ENCODE peak calls at places on chromosomes 16 and 17, in eight cellular contexts. S is suprapubic skin; Q is neural crest cell; T is fibroblast of mammary gland; M is CD8-positive, alpha-beta T cell; H is nephron progenitor cell; I is fibroblast of lung; G is A549. R is an unnamed sample.

GRCh38 chr17:16419074-16419928 is 3.9 kb downstream of the TRPV2 start:
- DNase-seq in S (peak; percentile 65), Q (no peak), T (peak; percentile 95), M (peak; percentile 63), H (no peak), I (peak; percentile 93), G (peak; percentile 84), R (peak; percentile 83)

GRCh38 chr17:47776330-47777197 is 43.5 kb downstream of the TBX21 start:
- DNase-seq in S (no peak), Q (peak; percentile 20), T (peak; percentile 68), M (peak; percentile 24), H (peak; percentile 25), I (peak; percentile 24), G (peak; percentile 78), R (peak; percentile 60)

GRCh38 chr16:74477226-74477625 is 55.9 kb upstream of the CLEC18B start:
- DNase-seq in S (no peak), Q (no peak), T (no peak), M (no peak), H (no peak), I (no peak), G (no peak), R (no peak)

GRCh38 chr17:55770220-55770870 is 19.5 kb downstream of the PCTP start:
- DNase-seq in S (no peak), Q (no peak), T (peak; percentile 89), M (no peak), H (peak; percentile 14), I (peak; percentile 53), G (peak; percentile 84), R (peak; percentile 85)

GRCh38 chr17:60148300-60148838 is 1.4 kb upstream of the CA4 start:
- DNase-seq in S (no peak), Q (no peak), T (no peak), M (no peak), H (no peak), I (no peak), G (no peak), R (no peak)

GRCh38 chr17:550776-551175 is 163.9 kb downstream of the VPS53 start:
- DNase-seq in S (no peak), Q (no peak), T (peak; percentile 17), M (no peak), H (no peak), I (peak; percentile 79), G (no peak), R (peak; percentile 27)

GRCh38 chr17:41976142-41976768 is 9.7 kb downstream of the CNP start:
- DNase-seq in S (no peak), Q (no peak), T (peak; percentile 61), M (no peak), H (no peak), I (no peak), G (no peak), R (peak; percentile 69)

GRCh38 chr16:72794319-72794718 is 253.6 kb downstream of the ZFHX3 start:
- DNase-seq in S (no peak), Q (no peak), T (no peak), M (no peak), H (no peak), I (no peak), G (no peak), R (no peak)

GRCh38 chr17:50206604-50207293 is 5.3 kb upstream of the COL1A1 start:
- DNase-seq in S (peak; percentile 85), Q (peak; percentile 65), T (peak; percentile 61), M (peak; percentile 44), H (peak; percentile 86), I (peak; percentile 73), G (no peak), R (peak; percentile 60)

GRCh38 chr16:22300427-22301071 is 3.3 kb downstream of the POLR3E start:
- DNase-seq in S (no peak), Q (peak; percentile 40), T (peak; percentile 68), M (no peak), H (peak; percentile 42), I (peak; percentile 49), G (peak; percentile 76), R (peak; percentile 60)

GRCh38 chr16:82881517-82881916 is 254.7 kb downstream of the CDH13 start:
- DNase-seq in S (no peak), Q (no peak), T (no peak), M (no peak), H (no peak), I (no peak), G (no peak), R (no peak)

DNA sequence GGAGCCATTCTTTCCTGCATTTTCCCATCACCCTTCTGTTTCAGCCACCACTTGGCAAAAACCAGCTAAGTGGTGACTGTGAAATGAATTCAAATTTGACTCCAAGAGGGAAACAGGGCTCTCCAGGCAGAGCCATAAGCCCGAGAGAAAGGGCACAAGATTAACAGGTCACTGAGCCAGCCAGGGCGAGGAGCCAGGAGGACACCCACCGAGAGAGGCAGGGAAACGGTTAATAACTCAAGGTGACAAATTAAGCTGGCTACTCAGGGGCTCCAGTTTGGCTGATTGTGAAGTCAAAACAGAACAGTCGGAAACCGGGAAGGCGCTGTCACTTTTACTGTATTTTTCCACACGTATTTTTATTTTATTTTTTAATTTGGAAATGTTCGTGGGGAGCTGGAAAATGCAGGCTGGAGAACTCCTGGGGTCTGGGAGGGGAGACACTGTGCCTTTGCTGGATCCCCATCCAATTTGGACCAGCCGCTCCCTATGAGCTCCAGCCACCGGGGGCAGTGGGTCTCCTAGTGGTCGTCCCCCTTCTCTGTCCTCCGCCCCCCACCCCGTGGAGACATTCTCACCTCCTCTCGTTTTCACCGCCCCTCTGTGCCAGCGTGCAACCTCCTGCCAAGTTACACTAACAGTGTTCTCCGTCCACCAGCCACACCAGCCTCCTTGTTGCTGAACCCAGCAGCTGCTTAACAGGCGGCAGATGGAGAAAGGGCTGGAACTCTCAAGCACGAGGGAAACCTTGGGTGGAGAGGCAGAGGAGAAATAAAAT is 67.6 kb upstream of the SOX9 start:
- DNase-seq in S (no peak), Q (no peak), T (no peak), M (no peak), H (peak; percentile 9), I (no peak), G (no peak), R (no peak)
- TF ChIP-seq CTCF in S (no peak), Q (no peak), T (no peak), M (no peak), H (no peak), I (no peak), G (no peak), R (no peak)

DNA sequence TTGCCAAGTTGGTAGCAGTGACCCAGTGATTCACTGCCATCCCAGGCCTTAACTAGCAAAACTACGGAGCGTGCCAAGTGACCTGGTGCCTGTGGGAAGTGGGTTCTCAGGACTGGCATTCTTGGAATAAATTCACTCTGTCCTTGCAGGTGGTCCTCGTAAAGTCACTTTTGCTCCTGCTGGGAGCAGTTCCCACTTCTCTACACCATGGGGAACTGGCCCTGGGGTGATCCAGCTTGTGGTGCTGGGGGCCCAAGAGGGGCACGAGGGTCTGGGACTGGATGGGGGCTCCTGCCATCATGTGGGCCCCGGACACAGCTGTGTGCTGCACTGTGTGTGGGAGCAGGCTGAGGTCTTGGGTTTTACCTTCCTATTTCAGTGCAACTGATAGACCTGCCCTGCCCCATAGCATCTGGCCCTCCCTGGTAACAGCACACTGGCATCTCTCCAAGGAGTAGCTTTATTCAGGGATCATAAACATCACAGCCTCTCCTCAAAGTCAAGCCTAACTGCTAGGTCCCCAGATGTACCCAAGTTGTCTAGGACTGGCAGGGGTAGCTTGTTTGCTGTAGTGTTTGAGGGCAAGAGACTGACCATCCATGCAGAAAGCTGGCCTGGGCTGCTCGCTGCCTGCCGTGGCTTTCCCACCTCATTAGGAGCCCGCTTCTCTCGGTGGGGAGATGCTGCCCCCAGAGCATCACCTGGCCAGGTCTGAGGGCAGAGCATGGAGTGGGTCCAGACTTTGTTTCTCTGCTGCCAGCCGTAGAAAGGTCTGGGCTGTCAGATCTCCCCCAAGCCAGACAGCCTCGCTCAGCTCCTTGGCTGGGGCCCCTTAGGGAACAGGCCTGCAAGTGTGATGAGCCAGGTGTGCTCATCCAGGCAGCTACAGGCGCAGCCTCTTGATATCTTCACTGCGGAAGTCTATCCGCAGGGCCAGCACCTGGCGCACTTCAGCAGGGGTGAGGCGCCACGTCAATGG is 26.0 kb downstream of the FCSK start:
- DNase-seq in S (no peak), Q (no peak), T (no peak), M (no peak), H (no peak), I (no peak), G (no peak), R (no peak)
- TF ChIP-seq CTCF in S (no peak), Q (no peak), T (no peak), M (no peak), H (no peak), I (no peak), G (no peak), R (no peak)

GRCh38 chr17:9929873-9930272 is 24.8 kb upstream of the RCVRN start:
- DNase-seq in S (no peak), Q (no peak), T (no peak), M (no peak), H (no peak), I (no peak), G (no peak), R (no peak)

GRCh38 chr17:9931144-9931543 is 26.1 kb upstream of the RCVRN start:
- DNase-seq in S (no peak), Q (no peak), T (no peak), M (no peak), H (no peak), I (no peak), G (no peak), R (no peak)

GRCh38 chr17:9926150-9926804 is 21.2 kb upstream of the RCVRN start:
- DNase-seq in S (no peak), Q (no peak), T (no peak), M (no peak), H (no peak), I (no peak), G (no peak), R (no peak)

GRCh38 chr17:9925457-9925856 is 20.4 kb upstream of the RCVRN start:
- DNase-seq in S (no peak), Q (no peak), T (no peak), M (no peak), H (no peak), I (no peak), G (no peak), R (no peak)

GRCh38 chr17:9928601-9929341 is 23.7 kb upstream of the RCVRN start:
- DNase-seq in S (no peak), Q (peak; percentile 37), T (peak; percentile 89), M (no peak), H (peak; percentile 70), I (peak; percentile 72), G (peak; percentile 87), R (peak; percentile 37)
- TF ChIP-seq CTCF in S (no peak), Q (peak; percentile 66), T (peak; percentile 63), M (no peak), H (peak; percentile 61), I (peak; percentile 77), G (peak; percentile 97), R (peak; percentile 36)

GRCh38 chr17:31211352-31212012 is 85.6 kb downstream of the OMG start:
- DNase-seq in S (no peak), Q (no peak), T (peak; percentile 45), M (no peak), H (no peak), I (peak; percentile 18), G (no peak), R (no peak)

DNA sequence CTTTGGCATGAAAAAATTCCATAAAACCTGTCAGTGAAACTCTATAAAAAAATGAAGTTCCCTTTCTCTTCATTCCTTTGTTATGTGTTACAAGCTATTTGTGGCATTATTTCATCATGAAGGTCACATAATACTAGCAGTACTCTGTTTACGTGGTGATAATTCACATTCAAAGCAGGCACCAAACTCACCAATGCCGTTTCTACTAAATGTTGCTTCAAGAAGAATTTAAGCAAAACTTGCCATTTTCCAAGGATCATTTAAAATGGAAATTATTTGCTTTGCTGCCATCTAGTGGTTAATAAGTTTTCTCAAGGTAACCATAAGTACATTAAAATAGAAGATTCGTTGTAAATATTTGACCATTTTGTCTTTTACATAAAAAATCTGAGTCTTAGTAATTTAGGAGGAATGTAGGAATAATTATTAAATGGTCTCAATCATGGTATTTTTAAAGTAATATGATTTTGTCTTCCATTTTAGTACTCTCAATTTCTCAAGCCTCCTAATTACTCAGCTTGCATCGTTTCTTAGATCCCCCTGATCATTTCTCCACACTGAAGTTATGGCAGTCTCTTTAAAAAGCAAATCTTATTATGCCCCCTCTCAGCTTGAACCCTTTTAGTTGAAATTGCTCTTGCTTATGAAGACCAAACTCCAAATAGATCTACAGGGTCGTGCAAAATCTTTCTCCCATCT is 80.8 kb downstream of the OMG start:
- DNase-seq in S (no peak), Q (no peak), T (peak; percentile 83), M (no peak), H (no peak), I (peak; percentile 77), G (peak; percentile 23), R (peak; percentile 92)
- TF ChIP-seq CTCF in S (peak; percentile 14), Q (peak; percentile 82), T (peak; percentile 36), M (peak; percentile 65), H (peak; percentile 67), I (peak; percentile 22), G (peak; percentile 86), R (peak; percentile 37)